ENCODE peak calls at places on chromosomes 13 and 19, in ten cellular contexts. G is LoVo; U is HT1080; Z is psoas muscle; H is T-helper 1 cell; J is substantia nigra; W is activated CD4-positive, alpha-beta T cell treated with anti-CD3 and anti-CD28 coated beads, Interleukin-2, amount 10 ng/mL, durations not matched to agents 24 days and 14 days; T is stimulated activated CD8-positive, alpha-beta memory T cell treated with anti-CD3 and anti-CD28 coated beads, Interleukin-2, amount 100 ng/mL, for 48 hours; Q is T-helper 9 cell; P is activated naive CD8-positive, alpha-beta T cell treated with anti-CD3 and anti-CD28 coated beads for 36 hours. Y is an unnamed sample.

GRCh38 chr13:113446488-113446854 is 6.8 kb downstream of the ADPRHL1 start:
- DNase-seq in G (no peak), U (no peak), Z (no peak), H (no peak), J (no peak), W (no peak), T (no peak), Q (no peak), P (no peak), Y (no peak)

GRCh38 chr13:45949161-45949560 is 97.6 kb upstream of the SIAH3 start:
- DNase-seq in G (no peak), U (no peak), Z (no peak), H (no peak), J (no peak), W (no peak), T (no peak), Q (no peak), P (no peak), Y (peak)

GRCh38 chr19:42316223-42317211 is 3.4 kb downstream of the TMEM145 start:
- DNase-seq in G (no peak), U (peak), Z (no peak), H (no peak), J (no peak), W (no peak), T (no peak), Q (no peak), P (no peak), Y (no peak)

GRCh38 chr13:106109391-106109791 is 426.1 kb downstream of the EFNB2 start:
- DNase-seq in G (no peak), U (no peak), Z (no peak), H (no peak), J (no peak), W (no peak), T (no peak), Q (no peak), P (no peak), Y (no peak)

GRCh38 chr19:16594131-16594586 is 21.9 kb upstream of the SLC35E1 start:
- DNase-seq in G (no peak), U (no peak), Z (no peak), H (peak), J (no peak), W (peak), T (no peak), Q (peak), P (peak), Y (no peak)

GRCh38 chr19:55369651-55370304 is 485 bp downstream of the IL11 start:
- DNase-seq in G (no peak), U (peak), Z (no peak), H (peak), J (no peak), W (peak), T (peak), Q (peak), P (peak), Y (no peak)

GRCh38 chr19:10952809-10953208 is 8.0 kb upstream of the SMARCA4 start:
- DNase-seq in G (peak), U (no peak), Z (no peak), H (no peak), J (no peak), W (no peak), T (no peak), Q (no peak), P (no peak), Y (no peak)

GRCh38 chr19:18501832-18502231 is 20.0 kb downstream of the ELL start:
- DNase-seq in G (no peak), U (no peak), Z (peak), H (no peak), J (no peak), W (no peak), T (no peak), Q (no peak), P (no peak), Y (peak)

GRCh38 chr13:49776871-49777270 is 15.6 kb downstream of the KPNA3 start:
- DNase-seq in G (no peak), U (no peak), Z (no peak), H (no peak), J (no peak), W (no peak), T (no peak), Q (no peak), P (no peak), Y (no peak)

GRCh38 chr13:113997845-113998751 is 24.2 kb upstream of the C13orf46 start:
- DNase-seq in G (no peak), U (no peak), Z (peak), H (no peak), J (no peak), W (no peak), T (no peak), Q (no peak), P (no peak), Y (peak)

GRCh38 chr19:41325947-41326706 is 16.2 kb downstream of the CCDC97 start:
- DNase-seq in G (no peak), U (peak), Z (no peak), H (peak), J (no peak), W (peak), T (no peak), Q (no peak), P (no peak), Y (peak)

GRCh38 chr19:42301646-42302204 is at the start of gene PRR19:
- DNase-seq in G (no peak), U (no peak), Z (no peak), H (no peak), J (no peak), W (peak), T (no peak), Q (no peak), P (no peak), Y (peak)

GRCh38 chr13:75366380-75367280 is 115.3 kb downstream of the TBC1D4 start:
- DNase-seq in G (no peak), U (no peak), Z (no peak), H (no peak), J (no peak), W (no peak), T (no peak), Q (no peak), P (no peak), Y (no peak)

GRCh38 chr13:90232291-90232690 is 1115.2 kb upstream of the MIR17HG start:
- DNase-seq in G (no peak), U (no peak), Z (no peak), H (no peak), J (no peak), W (no peak), T (no peak), Q (no peak), P (no peak), Y (no peak)

GRCh38 chr19:2081873-2082810 is 14.0 kb downstream of the MOB3A start:
- DNase-seq in G (no peak), U (no peak), Z (no peak), H (peak), J (no peak), W (peak), T (no peak), Q (peak), P (peak), Y (no peak)

GRCh38 chr13:73984949-73985691 is 149.1 kb downstream of the KLF12 start:
- DNase-seq in G (no peak), U (no peak), Z (no peak), H (peak), J (no peak), W (peak), T (peak), Q (peak), P (peak), Y (no peak)

GRCh38 chr19:41974652-41975051 is 15.5 kb upstream of the RABAC1 start:
- DNase-seq in G (no peak), U (no peak), Z (no peak), H (no peak), J (no peak), W (no peak), T (no peak), Q (no peak), P (no peak), Y (no peak)

GRCh38 chr13:34751044-34751443 is 191.0 kb upstream of the NBEA start:
- DNase-seq in G (no peak), U (no peak), Z (no peak), H (no peak), J (no peak), W (no peak), T (no peak), Q (no peak), P (no peak), Y (no peak)

GRCh38 chr13:90420683-90421082 is 926.8 kb upstream of the MIR17HG start:
- DNase-seq in G (no peak), U (no peak), Z (no peak), H (no peak), J (no peak), W (no peak), T (no peak), Q (no peak), P (no peak), Y (no peak)

GRCh38 chr19:58040751-58041525 is 7.1 kb downstream of the ZSCAN1 start:
- DNase-seq in G (no peak), U (no peak), Z (no peak), H (no peak), J (no peak), W (no peak), T (no peak), Q (no peak), P (no peak), Y (no peak)

GRCh38 chr19:39196320-39196719 is 444 bp upstream of the NCCRP1 start:
- DNase-seq in G (no peak), U (no peak), Z (no peak), H (no peak), J (no peak), W (no peak), T (no peak), Q (no peak), P (no peak), Y (no peak)

GRCh38 chr19:45815501-45816216 is 551 bp upstream of the RSPH6A start:
- DNase-seq in G (no peak), U (no peak), Z (no peak), H (no peak), J (no peak), W (no peak), T (no peak), Q (no peak), P (no peak), Y (no peak)

GRCh38 chr13:30968734-30969335 is 36.4 kb downstream of the TEX26 start:
- DNase-seq in G (no peak), U (no peak), Z (no peak), H (no peak), J (no peak), W (no peak), T (no peak), Q (no peak), P (no peak), Y (no peak)

GRCh38 chr13:108086678-108087077 is 128.7 kb downstream of the LIG4 start:
- DNase-seq in G (peak), U (peak), Z (no peak), H (no peak), J (no peak), W (no peak), T (no peak), Q (no peak), P (no peak), Y (no peak)

GRCh38 chr13:25171517-25172302 is at the start of gene AMER2:
- DNase-seq in G (no peak), U (no peak), Z (no peak), H (no peak), J (peak), W (peak), T (no peak), Q (no peak), P (peak), Y (peak)

GRCh38 chr13:112374271-112374670 is 1.9 kb upstream of the SPACA7 start:
- DNase-seq in G (no peak), U (no peak), Z (no peak), H (no peak), J (no peak), W (no peak), T (no peak), Q (no peak), P (no peak), Y (no peak)

GRCh38 chr19:40503300-40503699 is 36.5 kb downstream of the SPTBN4 start:
- DNase-seq in G (no peak), U (no peak), Z (no peak), H (no peak), J (no peak), W (no peak), T (no peak), Q (no peak), P (no peak), Y (no peak)

GRCh38 chr19:40553885-40554857 is 22.5 kb upstream of the SHKBP1 start:
- DNase-seq in G (no peak), U (no peak), Z (no peak), H (no peak), J (no peak), W (no peak), T (no peak), Q (no peak), P (no peak), Y (no peak)

GRCh38 chr19:18776736-18777135 is 14.4 kb downstream of the COMP start:
- DNase-seq in G (no peak), U (peak), Z (no peak), H (no peak), J (no peak), W (no peak), T (no peak), Q (no peak), P (no peak), Y (no peak)

GRCh38 chr13:60617863-60618733 is 221.1 kb downstream of the TDRD3 start:
- DNase-seq in G (no peak), U (peak), Z (no peak), H (no peak), J (no peak), W (peak), T (no peak), Q (no peak), P (no peak), Y (no peak)

GRCh38 chr19:30711296-30711695 is 339.1 kb downstream of the ZNF536 start:
- DNase-seq in G (no peak), U (no peak), Z (no peak), H (no peak), J (no peak), W (no peak), T (no peak), Q (no peak), P (no peak), Y (no peak)